ENCODE peak calls at places on chromosomes 16 and 17, in four cellular contexts. V, K, U and E are unnamed samples.

GRCh38 chr16:13873835-13874438 is 46.0 kb upstream of the ERCC4 start:
- DNase-seq in V (peak; percentile 28), K (no peak), U (no peak), E (no peak)

GRCh38 chr16:84207869-84208268 is 16.9 kb downstream of the ADAD2 start:
- DNase-seq in V (no peak), K (no peak), U (no peak), E (no peak)

GRCh38 chr17:31967643-31968042 is 30.8 kb downstream of the SUZ12 start:
- DNase-seq in V (peak; percentile 20), K (no peak), U (no peak), E (no peak)

GRCh38 chr17:67970783-67971182 is 25.5 kb downstream of the C17orf58 start:
- DNase-seq in V (no peak), K (no peak), U (no peak), E (no peak)

GRCh38 chr17:61314368-61315078 is 85.1 kb upstream of the TBX2 start:
- DNase-seq in V (no peak), K (peak; percentile 58), U (no peak), E (peak; percentile 60)

GRCh38 chr16:57112403-57113041 is 20.1 kb downstream of the CPNE2 start:
- DNase-seq in V (no peak), K (no peak), U (no peak), E (no peak)

GRCh38 chr17:3762922-3763776 is 37.8 kb downstream of the ITGAE start:
- DNase-seq in V (no peak), K (no peak), U (peak; percentile 89), E (no peak)

GRCh38 chr16:77273-77806 is 685 bp upstream of the MPG start:
- DNase-seq in V (peak; percentile 73), K (peak; percentile 39), U (no peak), E (peak; percentile 74)

GRCh38 chr16:87492721-87493554 is at the start of gene ZCCHC14:
- DNase-seq in V (peak; percentile 98), K (peak; percentile 99), U (peak; percentile 35), E (peak; percentile 99)

GRCh38 chr16:87496101-87496801 is 3.4 kb upstream of the ZCCHC14 start:
- DNase-seq in V (no peak), K (no peak), U (peak; percentile 8), E (no peak)

GRCh38 chr16:87498324-87499188 is 5.7 kb upstream of the ZCCHC14 start:
- DNase-seq in V (no peak), K (no peak), U (no peak), E (no peak)

GRCh38 chr16:87492241-87492635 is 586 bp downstream of the ZCCHC14 start:
- DNase-seq in V (no peak), K (no peak), U (no peak), E (no peak)

GRCh38 chr16:87495578-87495977 is 2.8 kb upstream of the ZCCHC14 start:
- DNase-seq in V (no peak), K (no peak), U (peak; percentile 52), E (no peak)
- H3K4me1 ChIP-seq in V (peaks cover 42% of the 10 kb centered on the region), K (peaks cover 16% of the 10 kb centered on the region), U (peaks cover 11% of the 10 kb centered on the region), E (peaks cover 5% of the 10 kb centered on the region)

GRCh38 chr16:76801357-76801756 is 389.6 kb upstream of the MON1B start:
- DNase-seq in V (no peak), K (no peak), U (no peak), E (no peak)
- TF ChIP-seq EP300 in V (no peak), K (no peak), U (no peak), E (no peak)

GRCh38 chr17:78358538-78359215 is 1.2 kb downstream of the SOCS3 start:
- DNase-seq in V (peak; percentile 82), K (peak; percentile 48), U (no peak), E (no peak)

GRCh38 chr17:78356163-78356713 is 3.6 kb downstream of the SOCS3 start:
- DNase-seq in V (peak; percentile 87), K (peak; percentile 54), U (peak; percentile 97), E (no peak)

GRCh38 chr17:78359216-78359935 is 501 bp downstream of the SOCS3 start:
- DNase-seq in V (peak; percentile 64), K (no peak), U (no peak), E (no peak)

GRCh38 chr17:78357177-78357586 is 2.7 kb downstream of the SOCS3 start:
- DNase-seq in V (peak; percentile 55), K (no peak), U (no peak), E (no peak)

DNA sequence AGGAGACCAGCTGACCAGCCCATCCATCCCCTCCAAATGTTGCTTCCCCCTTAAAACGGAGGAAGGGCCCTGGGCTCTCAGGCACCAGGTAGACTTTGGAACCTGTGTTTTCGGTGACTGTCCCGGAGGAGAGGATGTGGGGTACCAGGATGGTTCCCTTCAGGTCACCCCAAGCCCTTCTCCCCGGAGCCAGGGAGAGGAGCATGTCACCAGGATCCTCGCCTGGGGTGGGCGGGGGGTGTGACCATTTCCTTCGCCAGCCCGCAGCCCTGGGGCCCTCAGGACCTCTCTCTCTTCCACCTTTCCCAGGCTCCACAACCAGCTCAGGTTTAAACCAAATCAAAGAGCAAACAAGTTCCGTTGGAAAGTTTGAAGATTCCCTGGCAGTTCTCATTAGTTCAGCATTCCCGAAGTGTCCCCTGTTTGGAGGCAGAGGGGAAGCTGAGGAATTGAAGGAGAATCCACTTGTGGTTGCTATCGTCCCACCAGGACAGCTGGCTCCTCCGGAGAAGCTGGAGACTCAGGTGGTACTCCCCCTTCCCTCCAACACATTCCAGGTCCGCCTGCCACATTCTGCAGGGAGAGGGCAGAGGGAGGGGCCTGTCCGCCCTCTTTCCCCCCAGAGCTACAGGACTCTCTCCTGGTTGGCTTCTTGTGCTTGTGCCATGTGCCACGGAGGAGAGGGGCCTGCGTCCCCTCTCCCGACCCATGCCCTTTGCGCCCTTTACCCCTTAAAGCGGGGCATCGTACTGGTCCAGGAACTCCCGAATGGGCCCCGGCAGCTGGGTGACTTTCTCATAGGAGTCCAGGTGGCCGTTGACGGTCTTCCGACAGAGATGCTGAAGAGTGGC is 2.0 kb downstream of the SOCS3 start:
- DNase-seq in V (peak; percentile 37), K (no peak), U (no peak), E (no peak)
- H3K4me1 ChIP-seq in V (peaks cover 61% of the 10 kb centered on the region), K (peaks cover 52% of the 10 kb centered on the region), U (peaks cover 40% of the 10 kb centered on the region), E (peaks cover 20% of the 10 kb centered on the region)

DNA sequence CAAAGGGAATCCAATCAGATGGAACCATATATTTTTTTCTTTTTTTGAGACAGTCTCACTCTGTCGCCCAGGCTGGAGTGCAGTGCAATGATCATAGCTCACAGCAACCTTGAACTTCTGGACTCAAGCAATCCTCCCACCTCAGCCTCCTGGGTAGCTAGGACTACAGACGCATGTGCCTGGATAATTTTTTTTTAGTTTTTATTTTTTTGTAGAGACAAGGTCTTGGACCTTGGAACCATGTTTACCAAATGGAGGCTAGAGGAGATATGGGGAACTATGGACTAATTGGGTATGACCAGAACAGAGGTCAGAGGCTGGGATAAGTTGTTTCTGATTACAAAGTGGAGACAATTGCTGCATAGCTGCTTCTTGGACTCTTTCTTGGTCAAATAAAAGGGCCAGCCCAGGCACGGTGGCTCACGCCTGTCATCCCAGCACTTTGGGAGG is 41.2 kb upstream of the ADCY9 start:
- DNase-seq in V (no peak), K (no peak), U (no peak), E (no peak)
- TF ChIP-seq EP300 in V (no peak), K (no peak), U (no peak), E (no peak)

GRCh38 chr17:41625602-41626001 is 1.2 kb upstream of the KRT17 start:
- DNase-seq in V (peak; percentile 33), K (no peak), U (no peak), E (no peak)
- H3K4me1 ChIP-seq in V (peaks cover 9% of the 10 kb centered on the region), K (no peaks in the 10 kb centered on the region), U (no peaks in the 10 kb centered on the region), E (peaks cover 2% of the 10 kb centered on the region)

GRCh38 chr17:1754430-1755112 is 7.3 kb upstream of the SERPINF1 start:
- DNase-seq in V (no peak), K (no peak), U (no peak), E (no peak)
- TF ChIP-seq EP300 in V (no peak), K (no peak), U (no peak), E (no peak)

DNA sequence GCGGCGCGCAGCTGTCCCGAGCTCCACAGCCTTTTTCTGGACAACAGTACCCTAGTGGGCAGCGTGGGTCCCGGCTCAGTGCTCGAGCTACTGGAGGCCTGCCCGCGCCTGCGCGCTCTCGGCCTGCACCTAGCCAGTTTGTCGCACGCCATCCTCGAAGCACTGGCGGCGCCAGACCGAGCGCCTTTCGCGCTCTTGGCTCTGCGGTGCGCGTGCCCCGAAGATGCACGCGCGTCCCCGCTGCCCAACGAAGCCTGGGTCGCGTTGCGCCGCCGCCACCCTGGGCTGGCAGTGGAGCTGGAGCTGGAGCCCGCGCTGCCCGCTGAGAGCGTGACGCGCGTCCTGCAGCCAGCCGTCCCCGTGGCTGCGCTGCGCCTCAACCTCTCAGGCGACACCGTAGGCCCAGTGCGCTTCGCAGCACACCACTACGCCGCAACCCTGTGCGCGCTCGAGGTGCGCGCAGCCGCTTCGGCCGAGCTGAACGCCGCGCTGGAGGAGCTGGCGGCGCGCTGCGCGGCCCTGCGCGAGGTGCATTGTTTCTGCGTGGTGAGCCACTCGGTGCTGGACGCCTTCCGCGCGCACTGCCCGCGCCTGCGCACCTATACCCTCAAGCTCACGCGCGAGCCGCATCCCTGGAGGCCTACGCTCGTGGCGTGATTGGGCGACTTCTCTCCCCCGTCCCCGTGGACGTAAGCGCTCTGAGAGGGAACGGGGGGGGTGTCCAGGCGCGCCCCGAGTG is 1.2 kb upstream of the HSF4 start:
- DNase-seq in V (no peak), K (no peak), U (no peak), E (peak; percentile 73)
- H3K4me1 ChIP-seq in V (peaks cover 10% of the 10 kb centered on the region), K (peaks cover 52% of the 10 kb centered on the region), U (peaks cover 43% of the 10 kb centered on the region), E (peaks cover 21% of the 10 kb centered on the region)

GRCh38 chr17:11999715-12000114 is 2.4 kb upstream of the ZNF18 start:
- DNase-seq in V (no peak), K (no peak), U (no peak), E (no peak)

GRCh38 chr17:11996722-11997146 is 541 bp downstream of the ZNF18 start:
- DNase-seq in V (peak; percentile 58), K (peak; percentile 44), U (peak; percentile 24), E (no peak)

GRCh38 chr17:11991461-11991860 is 5.8 kb downstream of the ZNF18 start:
- DNase-seq in V (no peak), K (no peak), U (no peak), E (no peak)

GRCh38 chr17:11997972-11998233 is 628 bp upstream of the ZNF18 start:
- DNase-seq in V (no peak), K (no peak), U (no peak), E (no peak)

GRCh38 chr17:11997147-11997971 is at the start of gene ZNF18:
- DNase-seq in V (peak; percentile 96), K (peak; percentile 98), U (peak; percentile 68), E (peak; percentile 99)
- TF ChIP-seq EP300 in V (no peak), K (no peak), U (no peak), E (no peak)

DNA sequence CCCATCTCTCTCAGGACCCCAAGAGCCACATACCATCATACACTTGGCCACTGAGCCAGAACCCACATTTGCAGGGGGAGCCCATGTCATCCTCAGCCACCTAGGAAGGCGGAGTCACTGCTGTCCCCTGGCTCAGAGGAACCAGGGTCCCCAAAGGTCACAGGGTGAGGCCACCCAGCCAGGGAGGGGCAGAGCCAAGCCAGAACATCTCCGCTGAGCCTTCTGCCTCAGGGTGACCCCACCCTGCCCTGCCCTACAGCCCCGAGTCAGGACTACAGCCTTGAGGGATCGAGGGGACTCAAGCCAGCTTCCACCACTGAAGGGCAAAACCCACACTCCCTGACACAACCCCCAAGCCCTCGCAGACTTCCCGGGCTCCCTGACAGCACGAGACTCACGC is 17.5 kb downstream of the PIEZO1 start:
- DNase-seq in V (no peak), K (no peak), U (no peak), E (no peak)
- H3K4me1 ChIP-seq in V (peaks cover 57% of the 10 kb centered on the region), K (peaks cover 75% of the 10 kb centered on the region), U (peaks cover 28% of the 10 kb centered on the region), E (peaks cover 37% of the 10 kb centered on the region)